ENCODE peak calls at places on chromosomes 16 and 17, in six cellular contexts. One of them, this sample, is unnamed.

GRCh38 chr16:53872248-53873221 is 168.6 kb downstream of the FTO start:
- DNase-seq in CD4-positive, CD25-positive, alpha-beta regulatory T cell: no peak
- DNase-seq in heart left ventricle: no peak
- DNase-seq in ascending aorta: no peak
- DNase-seq in tibial nerve: no peak
- DNase-seq in hepatocyte: no peak
- DNase-seq in this sample: no peak

GRCh38 chr17:72477529-72477928 is 356.7 kb downstream of the SOX9 start:
- DNase-seq in CD4-positive, CD25-positive, alpha-beta regulatory T cell: no peak
- DNase-seq in heart left ventricle: no peak
- DNase-seq in ascending aorta: no peak
- DNase-seq in tibial nerve: no peak
- DNase-seq in hepatocyte: peak; percentile 46
- DNase-seq in this sample: no peak

GRCh38 chr17:6710317-6710716 is 2.9 kb downstream of the SLC13A5 start:
- DNase-seq in CD4-positive, CD25-positive, alpha-beta regulatory T cell: no peak
- DNase-seq in heart left ventricle: no peak
- DNase-seq in ascending aorta: no peak
- DNase-seq in tibial nerve: no peak
- DNase-seq in hepatocyte: no peak
- DNase-seq in this sample: no peak

GRCh38 chr16:86885139-86885538 is 306.8 kb downstream of the FOXL1 start:
- DNase-seq in CD4-positive, CD25-positive, alpha-beta regulatory T cell: no peak
- DNase-seq in heart left ventricle: no peak
- DNase-seq in ascending aorta: no peak
- DNase-seq in tibial nerve: no peak
- DNase-seq in hepatocyte: no peak
- DNase-seq in this sample: no peak

GRCh38 chr16:80852261-80852872 is 48.0 kb upstream of the CDYL2 start:
- DNase-seq in CD4-positive, CD25-positive, alpha-beta regulatory T cell: peak; percentile 39
- DNase-seq in heart left ventricle: no peak
- DNase-seq in ascending aorta: no peak
- DNase-seq in tibial nerve: no peak
- DNase-seq in hepatocyte: peak; percentile 41
- DNase-seq in this sample: peak; percentile 50

GRCh38 chr17:42796066-42796758 is 2.3 kb downstream of the COA3 start:
- DNase-seq in CD4-positive, CD25-positive, alpha-beta regulatory T cell: no peak
- DNase-seq in heart left ventricle: no peak
- DNase-seq in ascending aorta: no peak
- DNase-seq in tibial nerve: no peak
- DNase-seq in hepatocyte: no peak
- DNase-seq in this sample: no peak

GRCh38 chr16:27334192-27334764 is 20.5 kb downstream of the IL4R start:
- DNase-seq in CD4-positive, CD25-positive, alpha-beta regulatory T cell: no peak
- DNase-seq in heart left ventricle: no peak
- DNase-seq in ascending aorta: no peak
- DNase-seq in tibial nerve: no peak
- DNase-seq in hepatocyte: no peak
- DNase-seq in this sample: no peak

GRCh38 chr16:46883353-46883689 is 841 bp upstream of the GPT2 start:
- DNase-seq in CD4-positive, CD25-positive, alpha-beta regulatory T cell: no peak
- DNase-seq in heart left ventricle: no peak
- DNase-seq in ascending aorta: no peak
- DNase-seq in tibial nerve: no peak
- DNase-seq in hepatocyte: peak; percentile 9
- DNase-seq in this sample: no peak

GRCh38 chr16:81548901-81549546 is 104.4 kb downstream of the CMIP start:
- DNase-seq in CD4-positive, CD25-positive, alpha-beta regulatory T cell: no peak
- DNase-seq in heart left ventricle: no peak
- DNase-seq in ascending aorta: no peak
- DNase-seq in tibial nerve: no peak
- DNase-seq in hepatocyte: peak; percentile 86
- DNase-seq in this sample: no peak

GRCh38 chr17:75340636-75341035 is 51.4 kb upstream of the SLC25A19 start:
- DNase-seq in CD4-positive, CD25-positive, alpha-beta regulatory T cell: no peak
- DNase-seq in heart left ventricle: no peak
- DNase-seq in ascending aorta: no peak
- DNase-seq in tibial nerve: no peak
- DNase-seq in hepatocyte: no peak
- DNase-seq in this sample: no peak

GRCh38 chr16:85396879-85397871 is 215.9 kb upstream of the GSE1 start:
- DNase-seq in CD4-positive, CD25-positive, alpha-beta regulatory T cell: no peak
- DNase-seq in heart left ventricle: no peak
- DNase-seq in ascending aorta: no peak
- DNase-seq in tibial nerve: peak; percentile 6
- DNase-seq in hepatocyte: peak; percentile 79
- DNase-seq in this sample: peak; percentile 52

GRCh38 chr16:74862743-74863244 is 88.2 kb upstream of the FA2H start:
- DNase-seq in CD4-positive, CD25-positive, alpha-beta regulatory T cell: peak; percentile 66
- DNase-seq in heart left ventricle: no peak
- DNase-seq in ascending aorta: no peak
- DNase-seq in tibial nerve: no peak
- DNase-seq in hepatocyte: peak; percentile 70
- DNase-seq in this sample: no peak

GRCh38 chr17:47987240-47987835 is 16.4 kb downstream of the CDK5RAP3 start:
- DNase-seq in CD4-positive, CD25-positive, alpha-beta regulatory T cell: no peak
- DNase-seq in heart left ventricle: no peak
- DNase-seq in ascending aorta: no peak
- DNase-seq in tibial nerve: no peak
- DNase-seq in hepatocyte: peak; percentile 45
- DNase-seq in this sample: peak; percentile 65

GRCh38 chr17:78367193-78367592 is 7.3 kb upstream of the SOCS3 start:
- DNase-seq in CD4-positive, CD25-positive, alpha-beta regulatory T cell: no peak
- DNase-seq in heart left ventricle: no peak
- DNase-seq in ascending aorta: no peak
- DNase-seq in tibial nerve: no peak
- DNase-seq in hepatocyte: no peak
- DNase-seq in this sample: no peak

GRCh38 chr17:55722016-55722706 is 503 bp downstream of the TMEM100 start:
- DNase-seq in CD4-positive, CD25-positive, alpha-beta regulatory T cell: no peak
- DNase-seq in heart left ventricle: no peak
- DNase-seq in ascending aorta: no peak
- DNase-seq in tibial nerve: no peak
- DNase-seq in hepatocyte: no peak
- DNase-seq in this sample: no peak

GRCh38 chr17:46929413-46929812 is 6.5 kb downstream of the GOSR2 start:
- DNase-seq in CD4-positive, CD25-positive, alpha-beta regulatory T cell: no peak
- DNase-seq in heart left ventricle: no peak
- DNase-seq in ascending aorta: no peak
- DNase-seq in tibial nerve: no peak
- DNase-seq in hepatocyte: peak; percentile 46
- DNase-seq in this sample: no peak

GRCh38 chr16:78538284-78538683 is 438.8 kb downstream of the WWOX start:
- DNase-seq in CD4-positive, CD25-positive, alpha-beta regulatory T cell: no peak
- DNase-seq in heart left ventricle: no peak
- DNase-seq in ascending aorta: no peak
- DNase-seq in tibial nerve: no peak
- DNase-seq in hepatocyte: no peak
- DNase-seq in this sample: no peak

GRCh38 chr16:25138130-25138529 is 26.6 kb downstream of the LCMT1 start:
- DNase-seq in CD4-positive, CD25-positive, alpha-beta regulatory T cell: no peak
- DNase-seq in heart left ventricle: no peak
- DNase-seq in ascending aorta: no peak
- DNase-seq in tibial nerve: no peak
- DNase-seq in hepatocyte: no peak
- DNase-seq in this sample: no peak

GRCh38 chr17:76405607-76405966 is 21.2 kb downstream of the SPHK1 start:
- DNase-seq in CD4-positive, CD25-positive, alpha-beta regulatory T cell: no peak
- DNase-seq in heart left ventricle: no peak
- DNase-seq in ascending aorta: no peak
- DNase-seq in tibial nerve: no peak
- DNase-seq in hepatocyte: no peak
- DNase-seq in this sample: no peak

GRCh38 chr17:76404976-76405563 is 20.7 kb downstream of the SPHK1 start:
- DNase-seq in CD4-positive, CD25-positive, alpha-beta regulatory T cell: no peak
- DNase-seq in heart left ventricle: no peak
- DNase-seq in ascending aorta: no peak
- DNase-seq in tibial nerve: no peak
- DNase-seq in hepatocyte: no peak
- DNase-seq in this sample: no peak

GRCh38 chr17:76405967-76406647 is 21.7 kb downstream of the SPHK1 start:
- DNase-seq in CD4-positive, CD25-positive, alpha-beta regulatory T cell: no peak
- DNase-seq in heart left ventricle: peak; percentile 84
- DNase-seq in ascending aorta: no peak
- DNase-seq in tibial nerve: no peak
- DNase-seq in hepatocyte: no peak
- DNase-seq in this sample: no peak

GRCh38 chr17:76408037-76408849 is 23.8 kb downstream of the SPHK1 start:
- DNase-seq in CD4-positive, CD25-positive, alpha-beta regulatory T cell: peak; percentile 75
- DNase-seq in heart left ventricle: no peak
- DNase-seq in ascending aorta: no peak
- DNase-seq in tibial nerve: no peak
- DNase-seq in hepatocyte: peak; percentile 79
- DNase-seq in this sample: peak; percentile 78

GRCh38 chr17:76407509-76407908 is 23.1 kb downstream of the SPHK1 start:
- DNase-seq in CD4-positive, CD25-positive, alpha-beta regulatory T cell: no peak
- DNase-seq in heart left ventricle: no peak
- DNase-seq in ascending aorta: no peak
- DNase-seq in tibial nerve: no peak
- DNase-seq in hepatocyte: no peak
- DNase-seq in this sample: no peak
- H3K27ac ChIP-seq in CD4-positive, CD25-positive, alpha-beta regulatory T cell: no peak overlapping the region
- H3K27ac ChIP-seq in heart left ventricle: no peak overlapping the region
- H3K27ac ChIP-seq in ascending aorta: no peak overlapping the region
- H3K27ac ChIP-seq in tibial nerve: no peak overlapping the region
- H3K27ac ChIP-seq in hepatocyte: no peak overlapping the region
- H3K27ac ChIP-seq in this sample: no peak overlapping the region

GRCh38 chr17:40340880-40341807 is 23.4 kb downstream of the GJD3 start:
- DNase-seq in CD4-positive, CD25-positive, alpha-beta regulatory T cell: peak; percentile 92
- DNase-seq in heart left ventricle: peak; percentile 92
- DNase-seq in ascending aorta: peak; percentile 88
- DNase-seq in tibial nerve: peak; percentile 85
- DNase-seq in hepatocyte: peak; percentile 94
- DNase-seq in this sample: peak; percentile 93
- H3K27ac ChIP-seq in CD4-positive, CD25-positive, alpha-beta regulatory T cell: peak overlapping the region; percentile 96
- H3K27ac ChIP-seq in heart left ventricle: peak overlapping the region; percentile 98
- H3K27ac ChIP-seq in ascending aorta: peak overlapping the region; percentile 92
- H3K27ac ChIP-seq in tibial nerve: peak overlapping the region; percentile 94
- H3K27ac ChIP-seq in hepatocyte: peak overlapping the region; percentile 99
- H3K27ac ChIP-seq in this sample: no peak overlapping the region

GRCh38 chr17:37466471-37466870 is 23.2 kb upstream of the DUSP14 start:
- DNase-seq in CD4-positive, CD25-positive, alpha-beta regulatory T cell: peak; percentile 4
- DNase-seq in heart left ventricle: no peak
- DNase-seq in ascending aorta: no peak
- DNase-seq in tibial nerve: no peak
- DNase-seq in hepatocyte: no peak
- DNase-seq in this sample: no peak
- H3K27ac ChIP-seq in CD4-positive, CD25-positive, alpha-beta regulatory T cell: no peak overlapping the region
- H3K27ac ChIP-seq in heart left ventricle: no peak overlapping the region
- H3K27ac ChIP-seq in ascending aorta: no peak overlapping the region
- H3K27ac ChIP-seq in tibial nerve: no peak overlapping the region
- H3K27ac ChIP-seq in hepatocyte: no peak overlapping the region
- H3K27ac ChIP-seq in this sample: no peak overlapping the region

DNA sequence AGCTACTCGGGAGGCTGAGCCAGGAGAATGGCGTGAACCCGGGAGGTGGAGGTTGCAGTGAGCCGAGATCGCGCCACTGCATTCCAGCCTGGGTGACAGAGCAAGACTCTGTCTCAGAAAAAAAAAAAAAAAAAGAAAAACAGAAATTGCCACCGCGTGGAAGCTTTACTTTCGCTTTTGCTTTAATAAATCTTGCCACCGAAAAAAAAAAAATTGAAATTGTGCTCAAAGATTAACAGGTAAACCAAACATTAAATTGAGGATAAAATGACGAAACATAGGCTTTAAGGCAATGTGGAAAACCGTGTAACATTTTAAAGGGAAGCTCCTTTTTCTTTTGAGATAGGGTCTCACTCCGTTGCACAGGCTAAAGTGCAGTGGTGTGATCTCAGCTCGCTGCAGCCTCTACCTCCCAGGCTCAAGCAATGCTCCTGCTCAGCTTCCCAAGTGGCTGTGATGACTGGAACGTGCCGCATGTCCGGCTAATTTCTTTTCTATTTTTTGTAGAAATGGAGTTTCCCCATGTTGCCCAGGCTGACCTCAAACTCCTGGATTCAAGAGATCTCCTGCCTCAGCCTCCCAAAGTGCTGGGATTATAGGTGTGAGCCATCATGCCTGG is 40.1 kb downstream of the ZNF276 start:
- DNase-seq in CD4-positive, CD25-positive, alpha-beta regulatory T cell: peak; percentile 63
- DNase-seq in heart left ventricle: no peak
- DNase-seq in ascending aorta: no peak
- DNase-seq in tibial nerve: no peak
- DNase-seq in hepatocyte: no peak
- DNase-seq in this sample: no peak
- H3K27ac ChIP-seq in CD4-positive, CD25-positive, alpha-beta regulatory T cell: peak overlapping the region; percentile 75
- H3K27ac ChIP-seq in heart left ventricle: no peak overlapping the region
- H3K27ac ChIP-seq in ascending aorta: no peak overlapping the region
- H3K27ac ChIP-seq in tibial nerve: no peak overlapping the region
- H3K27ac ChIP-seq in hepatocyte: no peak overlapping the region
- H3K27ac ChIP-seq in this sample: no peak overlapping the region

GRCh38 chr16:19882186-19882585 is 2.5 kb downstream of the GPRC5B start:
- DNase-seq in CD4-positive, CD25-positive, alpha-beta regulatory T cell: no peak
- DNase-seq in heart left ventricle: no peak
- DNase-seq in ascending aorta: no peak
- DNase-seq in tibial nerve: no peak
- DNase-seq in hepatocyte: no peak
- DNase-seq in this sample: peak; percentile 76

GRCh38 chr16:19884611-19885455 is at the start of gene GPRC5B:
- DNase-seq in CD4-positive, CD25-positive, alpha-beta regulatory T cell: peak; percentile 41
- DNase-seq in heart left ventricle: peak; percentile 69
- DNase-seq in ascending aorta: no peak
- DNase-seq in tibial nerve: no peak
- DNase-seq in hepatocyte: peak; percentile 84
- DNase-seq in this sample: peak; percentile 63

GRCh38 chr16:19882641-19883040 is 2.0 kb downstream of the GPRC5B start:
- DNase-seq in CD4-positive, CD25-positive, alpha-beta regulatory T cell: no peak
- DNase-seq in heart left ventricle: no peak
- DNase-seq in ascending aorta: no peak
- DNase-seq in tibial nerve: no peak
- DNase-seq in hepatocyte: no peak
- DNase-seq in this sample: peak; percentile 48

GRCh38 chr16:19884021-19884485 is 595 bp downstream of the GPRC5B start:
- DNase-seq in CD4-positive, CD25-positive, alpha-beta regulatory T cell: no peak
- DNase-seq in heart left ventricle: peak; percentile 39
- DNase-seq in ascending aorta: no peak
- DNase-seq in tibial nerve: no peak
- DNase-seq in hepatocyte: peak; percentile 55
- DNase-seq in this sample: peak; percentile 44

DNA sequence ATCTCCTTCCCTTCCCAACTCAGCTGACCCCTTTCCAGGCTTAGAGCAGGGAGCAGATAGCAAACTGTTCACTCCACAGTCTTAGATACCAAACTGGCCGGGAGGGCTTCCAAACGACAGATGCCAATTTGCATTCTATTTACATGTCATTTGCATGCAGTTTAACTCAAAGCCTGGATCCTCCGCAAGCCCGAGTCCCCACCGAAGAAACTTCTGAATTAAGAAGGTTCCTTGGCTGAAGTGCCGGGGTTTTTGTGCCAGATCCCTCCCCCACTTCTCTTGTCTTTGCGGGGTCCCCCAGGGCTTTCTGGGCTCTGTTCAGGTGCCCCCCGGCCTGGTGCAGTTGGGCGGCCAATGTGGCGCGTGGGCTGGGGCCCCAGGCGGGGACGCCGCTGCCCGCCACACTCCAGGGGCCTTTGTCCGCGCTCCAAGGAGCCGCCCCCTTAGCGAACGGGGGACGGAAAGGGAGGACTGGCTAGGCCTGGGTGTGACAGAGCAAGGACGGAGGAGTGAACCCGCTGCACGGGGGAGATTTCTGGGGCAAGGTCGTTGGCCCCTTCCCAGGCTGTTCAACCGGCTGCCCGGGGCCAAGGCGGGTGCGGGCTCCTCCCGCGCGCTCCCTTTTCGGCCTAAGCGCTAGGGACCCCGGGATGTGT is 1.2 kb downstream of the GPRC5B start:
- DNase-seq in CD4-positive, CD25-positive, alpha-beta regulatory T cell: no peak
- DNase-seq in heart left ventricle: peak; percentile 70
- DNase-seq in ascending aorta: no peak
- DNase-seq in tibial nerve: peak; percentile 23
- DNase-seq in hepatocyte: peak; percentile 56
- DNase-seq in this sample: peak; percentile 64
- H3K27ac ChIP-seq in CD4-positive, CD25-positive, alpha-beta regulatory T cell: no peak overlapping the region
- H3K27ac ChIP-seq in heart left ventricle: peak overlapping the region; percentile 91
- H3K27ac ChIP-seq in ascending aorta: peak overlapping the region; percentile 29
- H3K27ac ChIP-seq in tibial nerve: peak overlapping the region; percentile 83
- H3K27ac ChIP-seq in hepatocyte: peak overlapping the region; percentile 71
- H3K27ac ChIP-seq in this sample: peak overlapping the region; percentile 28